ENCODE peak calls at places on chromosomes 12 and 14, in four cellular contexts. M, V, K and C are unnamed samples. For H3K4me1, the result is how much of the 10 kb centered on the place peaks cover.

GRCh38 chr12:118874698-118875548 is 106.4 kb upstream of the SRRM4 start:
- DNase-seq in M (peak), V (no peak), K (no peak), C (no peak)

GRCh38 chr12:76444408-76444984 is 96.3 kb upstream of the BBS10 start:
- DNase-seq in M (no peak), V (no peak), K (no peak), C (no peak)

GRCh38 chr12:94660436-94660835 is 10.1 kb upstream of the TMCC3 start:
- DNase-seq in M (no peak), V (no peak), K (no peak), C (no peak)

GRCh38 chr14:76876076-76876475 is 49.9 kb downstream of the LRRC74A start:
- DNase-seq in M (peak), V (no peak), K (peak), C (no peak)

GRCh38 chr14:100236873-100237272 is 2.1 kb upstream of the YY1 start:
- DNase-seq in M (no peak), V (no peak), K (no peak), C (no peak)

GRCh38 chr12:24993756-24994155 is 44.9 kb upstream of the BCAT1 start:
- DNase-seq in M (peak), V (no peak), K (no peak), C (no peak)

GRCh38 chr14:74945261-74945851 is 10.0 kb downstream of the PGF start:
- DNase-seq in M (peak), V (no peak), K (peak), C (no peak)

GRCh38 chr14:85102591-85102990 is 427.4 kb upstream of the FLRT2 start:
- DNase-seq in M (no peak), V (no peak), K (no peak), C (no peak)

GRCh38 chr12:125340791-125341190 is 275.6 kb downstream of the AACS start:
- DNase-seq in M (no peak), V (no peak), K (peak), C (no peak)

GRCh38 chr12:93664573-93665138 is 12.5 kb upstream of the CRADD start:
- DNase-seq in M (no peak), V (no peak), K (no peak), C (no peak)

GRCh38 chr12:123398177-123398916 is 14.4 kb downstream of the KMT5A start:
- DNase-seq in M (no peak), V (no peak), K (peak), C (no peak)

GRCh38 chr12:121167232-121167820 is 34.6 kb downstream of the P2RX7 start:
- DNase-seq in M (peak), V (no peak), K (no peak), C (no peak)

GRCh38 chr12:6202846-6203245 is 2.6 kb downstream of the CD9 start:
- DNase-seq in M (no peak), V (no peak), K (no peak), C (no peak)

GRCh38 chr14:88849717-88850116 is 25.3 kb downstream of the TTC8 start:
- DNase-seq in M (no peak), V (no peak), K (no peak), C (no peak)

GRCh38 chr14:21268612-21269251 is 510 bp downstream of the HNRNPC start:
- DNase-seq in M (peak), V (no peak), K (peak), C (no peak)

GRCh38 chr14:55043528-55043927 is 7.9 kb upstream of the MAPK1IP1L start:
- DNase-seq in M (no peak), V (no peak), K (no peak), C (no peak)

GRCh38 chr14:50061664-50062437 is 54.5 kb downstream of the VCPKMT start:
- DNase-seq in M (no peak), V (peak), K (peak), C (no peak)

GRCh38 chr12:49024543-49024942 is 6.0 kb upstream of the PRKAG1 start:
- DNase-seq in M (no peak), V (no peak), K (peak), C (no peak)
- H3K4me1 ChIP-seq in M (under half), V (under half), K (under half), C (under half)

GRCh38 chr12:107404981-107405380 is 280.6 kb upstream of the PWP1 start:
- DNase-seq in M (peak), V (no peak), K (peak), C (no peak)
- TF ChIP-seq CTCF in M (peak), V (peak), K (no peak), C (peak)

DNA sequence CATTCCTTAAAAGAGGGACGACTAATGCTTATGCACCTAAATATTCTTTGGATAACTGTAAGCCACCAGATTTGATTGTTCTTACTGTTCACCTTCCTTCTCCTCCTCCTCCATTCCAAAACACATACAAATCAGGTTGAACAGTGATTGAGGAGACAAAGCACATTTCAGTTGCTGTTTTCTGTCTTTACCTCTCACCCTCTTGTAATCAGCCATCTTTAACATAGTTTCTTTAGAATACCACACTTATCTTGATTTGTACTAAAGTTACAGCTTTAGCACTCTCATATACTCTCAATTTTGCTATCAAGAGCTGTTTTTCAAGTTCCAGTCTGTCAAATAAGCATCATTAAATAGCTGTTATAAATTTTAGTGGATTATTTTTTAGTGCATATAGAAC is 338.3 kb upstream of the RGS6 start:
- DNase-seq in M (no peak), V (no peak), K (no peak), C (no peak)
- H3K4me1 ChIP-seq in M (under half), V (under half), K (under half), C (under half)

GRCh38 chr12:27523305-27523641 is 733 bp upstream of the PPFIBP1 start:
- DNase-seq in M (no peak), V (no peak), K (no peak), C (no peak)

GRCh38 chr12:27525373-27525772 is 1.4 kb downstream of the PPFIBP1 start:
- DNase-seq in M (peak), V (no peak), K (no peak), C (no peak)

GRCh38 chr12:27524489-27524835 is 456 bp downstream of the PPFIBP1 start:
- DNase-seq in M (no peak), V (no peak), K (no peak), C (no peak)

GRCh38 chr12:27524839-27525238 is 833 bp downstream of the PPFIBP1 start:
- DNase-seq in M (peak), V (no peak), K (peak), C (no peak)

DNA sequence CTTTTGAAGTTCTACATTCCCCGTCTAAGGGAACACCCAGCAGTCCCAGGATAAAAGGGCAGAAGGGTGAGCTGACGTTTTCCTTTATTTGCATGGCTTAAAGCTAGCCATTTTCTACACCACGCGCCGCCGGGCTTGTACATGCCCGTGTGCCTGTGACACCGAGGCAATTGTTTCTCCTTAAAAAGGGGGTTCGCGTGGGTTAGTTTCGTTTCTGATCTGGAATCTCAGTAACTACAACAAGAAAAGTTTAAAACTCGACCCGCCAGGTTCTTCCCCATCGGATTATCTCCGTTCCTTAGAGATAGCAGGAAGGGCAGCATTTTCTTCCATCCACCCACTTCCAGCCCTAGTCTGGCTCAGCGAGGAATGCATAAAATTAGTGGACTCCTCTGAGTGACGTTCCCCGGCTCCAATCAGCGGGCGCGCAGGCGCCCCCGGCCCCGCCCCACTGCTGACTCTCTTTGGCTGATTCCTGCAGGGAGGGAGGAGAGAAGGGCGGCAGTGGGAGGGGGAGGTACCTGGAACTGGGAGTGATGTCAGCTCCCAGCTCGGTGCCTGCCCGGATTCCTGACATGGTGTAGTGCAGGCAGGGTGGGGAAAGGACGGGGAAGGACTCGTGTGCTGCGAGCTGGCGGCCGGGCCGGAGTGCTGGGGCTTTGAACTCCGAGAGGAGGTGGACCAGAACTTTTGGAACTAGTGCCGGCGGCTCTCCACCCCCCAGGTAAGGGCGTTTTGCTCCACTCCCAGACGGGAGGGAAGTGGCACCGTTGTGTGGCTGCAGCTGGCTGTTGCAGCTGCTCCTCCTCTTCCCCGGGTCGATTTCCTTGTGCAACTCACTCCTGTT is at the start of gene PPFIBP1:
- DNase-seq in M (peak), V (peak), K (peak), C (peak)
- TF ChIP-seq CTCF in M (no peak), V (peak), K (peak), C (peak)

GRCh38 chr12:79921786-79922185 is 13.1 kb downstream of the PPP1R12A start:
- DNase-seq in M (no peak), V (no peak), K (peak), C (no peak)
- H3K4me1 ChIP-seq in M (under half), V (half or more), K (half or more), C (half or more)

DNA sequence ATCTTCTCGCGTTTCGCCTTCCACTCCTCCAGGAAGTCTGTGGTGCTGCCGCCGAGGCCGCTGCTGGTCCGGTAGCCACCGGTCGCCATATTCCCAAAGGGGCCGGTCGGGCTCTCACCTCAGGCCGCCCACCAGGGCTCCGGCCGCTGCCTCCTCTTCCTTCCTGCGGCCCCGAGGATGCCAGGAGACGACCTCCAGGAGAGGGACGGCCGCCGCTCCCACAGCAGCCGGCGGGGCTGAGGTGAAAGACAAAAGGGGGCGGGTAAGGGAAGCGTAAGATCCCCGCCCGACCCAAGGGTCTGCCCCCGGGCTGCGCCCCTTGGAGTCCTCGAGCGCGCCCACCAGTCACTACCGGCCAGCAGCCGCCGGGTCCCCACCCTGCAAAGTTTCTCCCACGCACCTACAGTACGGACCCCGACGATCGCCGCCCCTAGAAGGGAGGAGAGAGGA is 583 bp downstream of the PAWR start:
- DNase-seq in M (peak), V (no peak), K (no peak), C (no peak)
- TF ChIP-seq CTCF in M (no peak), V (no peak), K (no peak), C (no peak)

GRCh38 chr12:13186292-13186691 is 10.2 kb upstream of the EMP1 start:
- DNase-seq in M (no peak), V (no peak), K (no peak), C (no peak)
- H3K4me1 ChIP-seq in M (under half), V (half or more), K (under half), C (under half)

DNA sequence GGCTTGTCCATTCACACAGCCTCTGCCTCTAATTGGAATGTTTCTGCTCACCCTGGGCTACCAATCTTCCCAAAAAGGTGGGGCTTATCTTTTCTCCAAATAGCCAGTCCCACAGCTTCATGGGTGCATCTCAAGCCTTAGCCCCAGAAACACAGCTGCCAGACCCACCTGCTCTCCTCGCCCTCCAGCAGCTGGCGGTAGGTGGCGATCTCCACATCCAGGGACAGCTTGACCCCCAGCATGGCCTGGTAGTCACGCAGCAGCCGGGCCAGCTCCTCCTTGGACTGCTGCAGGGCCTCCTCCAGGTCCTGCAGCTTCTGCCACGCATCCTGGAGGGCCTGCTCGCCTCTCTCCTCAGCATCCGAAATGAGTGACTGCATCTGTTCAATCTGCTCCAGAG is 11.1 kb downstream of the KRT77 start:
- DNase-seq in M (peak), V (no peak), K (no peak), C (no peak)
- TF ChIP-seq CTCF in M (peak), V (no peak), K (no peak), C (no peak)

GRCh38 chr12:115474525-115475353 is 790.8 kb upstream of the TBX3 start:
- DNase-seq in M (no peak), V (no peak), K (no peak), C (no peak)
- H3K4me1 ChIP-seq in M (under half), V (under half), K (under half), C (under half)

DNA sequence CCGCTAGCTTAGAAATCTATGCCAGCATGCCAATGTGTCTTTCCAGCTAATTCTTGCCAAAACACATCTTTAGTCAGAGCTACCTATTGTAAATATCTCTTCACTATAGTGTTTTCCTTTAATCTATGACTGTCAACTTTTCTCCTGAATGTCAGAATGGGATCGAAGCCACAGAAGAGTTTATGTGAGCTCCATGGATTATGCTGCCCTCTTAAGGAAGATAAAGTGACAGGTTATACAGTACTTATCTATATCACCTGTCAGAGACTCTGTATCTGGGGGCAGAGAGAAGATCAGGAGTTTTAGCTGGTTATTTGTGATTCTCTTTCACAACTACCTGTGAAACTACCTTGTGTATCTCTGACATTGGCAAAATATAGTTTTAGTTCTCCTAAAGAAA is 204.3 kb upstream of the SEL1L start:
- DNase-seq in M (no peak), V (no peak), K (no peak), C (no peak)
- TF ChIP-seq CTCF in M (no peak), V (no peak), K (no peak), C (no peak)